ENCODE peak calls at places on chromosomes 4 and X, in nine cellular contexts. T is GM13977; K is upper lobe of left lung; H is esophagus squamous epithelium; P is activated CD8-positive, alpha-beta T cell treated with anti-CD3 and anti-CD28 coated beads for 36 hours; Z is choroid plexus epithelial cell; C is mesothelial cell of epicardium; X is astrocyte of the cerebellum; A is bronchial epithelial cell. W is an unnamed sample.
A peak's percentile ranks its signal among the peaks of the same experiment; 100 is the strongest.

GRCh38 chr4:118249890-118250289 is 102.9 kb downstream of the PRSS12 start:
- DNase-seq in T (no peak), K (no peak), H (no peak), P (no peak), Z (no peak), C (no peak), X (no peak), A (no peak), W (no peak)

GRCh38 chrX:19303216-19303880 is 40.4 kb upstream of the PDHA1 start:
- DNase-seq in T (no peak), K (no peak), H (no peak), P (no peak), Z (peak; percentile 18), C (no peak), X (no peak), A (peak; percentile 10), W (no peak)

GRCh38 chr4:168621806-168622589 is 125.1 kb downstream of the PALLD start:
- DNase-seq in T (no peak), K (no peak), H (no peak), P (no peak), Z (peak; percentile 92), C (no peak), X (peak; percentile 97), A (peak; percentile 45), W (no peak)

GRCh38 chrX:113868169-113868568 is 715.7 kb upstream of the HTR2C start:
- DNase-seq in T (no peak), K (no peak), H (no peak), P (no peak), Z (no peak), C (peak; percentile 39), X (no peak), A (no peak), W (no peak)

GRCh38 chrX:12681047-12681446 is 110.2 kb upstream of the PRPS2 start:
- DNase-seq in T (no peak), K (no peak), H (no peak), P (no peak), Z (no peak), C (no peak), X (no peak), A (no peak), W (no peak)

GRCh38 chrX:13048265-13048664 is 3.8 kb upstream of the FAM9C start:
- DNase-seq in T (no peak), K (no peak), H (no peak), P (no peak), Z (peak; percentile 53), C (no peak), X (no peak), A (peak; percentile 47), W (no peak)

GRCh38 chr4:159018062-159018629 is 84.7 kb upstream of the RAPGEF2 start:
- DNase-seq in T (peak; percentile 48), K (no peak), H (no peak), P (no peak), Z (no peak), C (no peak), X (no peak), A (no peak), W (peak; percentile 67)

GRCh38 chr4:149781150-149781549 is 34.5 kb downstream of the IQCM start:
- DNase-seq in T (no peak), K (no peak), H (no peak), P (no peak), Z (peak; percentile 67), C (no peak), X (peak; percentile 5), A (peak; percentile 85), W (no peak)

GRCh38 chr4:108168672-108169562 is at the start of gene LEF1:
- DNase-seq in T (peak; percentile 79), K (no peak), H (no peak), P (peak; percentile 82), Z (peak; percentile 47), C (peak; percentile 86), X (no peak), A (no peak), W (peak; percentile 83)

GRCh38 chr4:156575430-156576073 is 396.0 kb downstream of the PDGFC start:
- DNase-seq in T (no peak), K (no peak), H (no peak), P (no peak), Z (no peak), C (no peak), X (no peak), A (no peak), W (no peak)

GRCh38 chr4:82694106-82694505 is 104.5 kb downstream of the SCD5 start:
- DNase-seq in T (no peak), K (no peak), H (no peak), P (no peak), Z (no peak), C (no peak), X (no peak), A (no peak), W (no peak)

GRCh38 chr4:168388890-168389289 is 70.3 kb upstream of the DDX60 start:
- DNase-seq in T (no peak), K (no peak), H (no peak), P (no peak), Z (peak; percentile 47), C (no peak), X (no peak), A (peak; percentile 87), W (no peak)

GRCh38 chr4:25925486-25926201 is 11.6 kb downstream of the SMIM20 start:
- DNase-seq in T (peak; percentile 60), K (peak; percentile 73), H (no peak), P (peak; percentile 50), Z (peak; percentile 78), C (peak; percentile 45), X (no peak), A (peak; percentile 35), W (peak; percentile 66)

GRCh38 chr4:176791591-176792347 is 953 bp downstream of the VEGFC start:
- DNase-seq in T (peak; percentile 33), K (no peak), H (no peak), P (no peak), Z (peak; percentile 61), C (peak; percentile 52), X (no peak), A (peak; percentile 39), W (peak; percentile 23)

GRCh38 chr4:156169011-156169410 is 215.3 kb upstream of the CTSO start:
- DNase-seq in T (peak; percentile 11), K (no peak), H (no peak), P (no peak), Z (peak; percentile 92), C (peak; percentile 47), X (peak; percentile 74), A (peak; percentile 86), W (peak; percentile 11)

GRCh38 chr4:54904953-54905352 is 220.4 kb downstream of the KDR start:
- DNase-seq in T (no peak), K (no peak), H (no peak), P (no peak), Z (no peak), C (no peak), X (no peak), A (no peak), W (no peak)

GRCh38 chr4:20428410-20429160 is 176.9 kb downstream of the SLIT2 start:
- DNase-seq in T (no peak), K (no peak), H (no peak), P (no peak), Z (peak; percentile 61), C (no peak), X (no peak), A (no peak), W (no peak)

GRCh38 chr4:108902769-108903168 is 139.9 kb upstream of the ETNPPL start:
- DNase-seq in T (no peak), K (no peak), H (no peak), P (no peak), Z (no peak), C (no peak), X (no peak), A (no peak), W (no peak)

GRCh38 chr4:85457752-85458467 is 17.0 kb upstream of the ARHGAP24 start:
- DNase-seq in T (no peak), K (no peak), H (no peak), P (no peak), Z (no peak), C (no peak), X (no peak), A (no peak), W (no peak)

GRCh38 chr4:112751447-112751846 is 114.5 kb downstream of the LARP7 start:
- DNase-seq in T (no peak), K (no peak), H (no peak), P (no peak), Z (no peak), C (no peak), X (no peak), A (no peak), W (no peak)

GRCh38 chrX:17328837-17329236 is 46.2 kb upstream of the NHS start:
- DNase-seq in T (no peak), K (no peak), H (no peak), P (no peak), Z (no peak), C (no peak), X (no peak), A (no peak), W (no peak)
- TF ChIP-seq CTCF in T (no peak), K (no peak), H (no peak), P (no peak), Z (no peak), C (no peak), X (no peak), A (no peak), W (no peak)

DNA sequence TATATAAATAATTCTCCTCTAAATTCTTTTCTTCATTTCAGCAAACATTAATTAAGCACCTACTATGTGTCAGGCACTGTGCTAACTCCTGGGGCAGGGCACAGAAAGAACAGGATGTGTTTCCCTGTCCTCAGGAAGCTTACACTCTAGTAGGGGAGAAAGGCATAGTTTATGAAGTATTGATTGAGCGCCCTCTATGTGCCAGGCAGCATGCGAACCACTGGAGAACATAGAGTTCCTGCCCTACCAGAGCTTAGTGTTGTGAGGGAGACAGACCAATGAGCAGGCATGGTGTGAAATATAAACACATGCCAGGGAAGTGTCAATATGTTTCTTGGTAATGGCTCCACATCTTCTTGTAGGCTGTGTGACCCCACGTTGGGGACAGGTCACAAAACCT is 3.7 kb downstream of the ADGRG4 start:
- DNase-seq in T (no peak), K (no peak), H (no peak), P (no peak), Z (peak; percentile 1), C (no peak), X (no peak), A (no peak), W (no peak)
- TF ChIP-seq CTCF in T (no peak), K (no peak), H (no peak), P (no peak), Z (peak; percentile 3), C (no peak), X (no peak), A (no peak), W (no peak)

GRCh38 chrX:103918584-103919335 is 43.7 kb upstream of the TMSB15B start:
- DNase-seq in T (peak; percentile 64), K (peak; percentile 65), H (no peak), P (peak; percentile 75), Z (peak; percentile 59), C (peak; percentile 58), X (no peak), A (peak; percentile 41), W (peak; percentile 49)
- TF ChIP-seq CTCF in T (no peak), K (no peak), H (no peak), P (no peak), Z (no peak), C (no peak), X (no peak), A (no peak), W (no peak)

DNA sequence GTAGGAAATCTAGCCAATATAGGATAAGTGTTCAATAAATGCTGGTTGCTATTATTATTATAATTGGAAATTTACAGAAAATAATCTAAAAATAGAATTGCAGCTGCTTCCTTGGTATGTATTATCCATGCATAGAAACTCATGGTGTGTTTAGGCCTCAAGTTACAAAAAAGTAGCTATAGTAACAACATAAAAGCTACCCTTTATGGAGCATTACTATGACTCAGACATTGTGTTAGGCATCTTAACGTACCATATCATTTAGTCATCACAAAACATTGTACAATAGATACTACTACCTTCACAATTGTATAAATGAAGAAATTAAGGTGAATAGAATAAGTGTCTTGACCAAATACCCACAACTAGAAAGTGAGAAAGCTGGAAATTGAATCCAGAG is 126.9 kb upstream of the NRK start:
- DNase-seq in T (no peak), K (no peak), H (no peak), P (no peak), Z (peak; percentile 75), C (no peak), X (peak; percentile 44), A (peak; percentile 87), W (no peak)
- TF ChIP-seq CTCF in T (no peak), K (no peak), H (no peak), P (no peak), Z (no peak), C (no peak), X (no peak), A (no peak), W (no peak)